ENCODE peak calls at places on chromosomes 16 and 17, in seven cellular contexts. Q, W, R, Y, H, M and A are unnamed samples.
A peak's percentile ranks its signal among the peaks of the same experiment; 100 is the strongest.

GRCh38 chr17:50596191-50597037 is 35.9 kb downstream of the CACNA1G start:
- DNase-seq in H (peak; percentile 71), R (no peak), Y (no peak), Q (no peak), W (no peak), M (no peak), A (no peak)

GRCh38 chr17:59632398-59632797 is 12.7 kb downstream of the CLTC start:
- DNase-seq in M (no peak), W (no peak), H (no peak), Y (no peak), Q (no peak), R (no peak), A (no peak)

GRCh38 chr17:47895254-47895855 is 681 bp upstream of the SP2 start:
- DNase-seq in W (peak; percentile 75), Q (no peak), Y (peak; percentile 76), R (peak; percentile 31), H (no peak), M (no peak), A (no peak)

GRCh38 chr16:1082266-1082951 is 9.9 kb downstream of the SSTR5 start:
- DNase-seq in W (no peak), H (no peak), Q (no peak), M (no peak), R (no peak), Y (no peak), A (no peak)

GRCh38 chr16:87252269-87252970 is 64.8 kb downstream of the C16orf95 start:
- DNase-seq in M (no peak), Y (peak; percentile 23), R (no peak), H (no peak), W (no peak), Q (no peak), A (peak; percentile 8)

GRCh38 chr17:37506678-37507077 is 17.0 kb downstream of the DUSP14 start:
- DNase-seq in Y (no peak), W (no peak), H (peak; percentile 77), M (no peak), Q (no peak), R (peak; percentile 83), A (no peak)

GRCh38 chr17:41695954-41696720 is 7.5 kb downstream of the EIF1 start:
- DNase-seq in H (peak; percentile 91), M (no peak), Q (no peak), R (peak; percentile 94), W (no peak), Y (no peak), A (no peak)

GRCh38 chr16:88387941-88388627 is 5.3 kb downstream of the ZNF469 start:
- DNase-seq in H (peak; percentile 22), W (no peak), R (peak; percentile 74), Y (peak; percentile 90), M (peak; percentile 38), Q (no peak), A (no peak)

GRCh38 chr16:7289299-7289698 is 43.3 kb upstream of the RBFOX1 start:
- DNase-seq in Q (no peak), H (no peak), R (no peak), W (no peak), Y (no peak), M (no peak), A (no peak)

GRCh38 chr16:56667581-56668571 is at the start of gene MT1G:
- DNase-seq in Q (no peak), M (peak; percentile 48), R (no peak), Y (peak; percentile 74), H (no peak), W (no peak), A (no peak)

GRCh38 chr17:32609085-32609484 is 122.3 kb downstream of the CDK5R1 start:
- DNase-seq in M (peak; percentile 56), H (no peak), R (no peak), W (no peak), Q (no peak), Y (peak; percentile 72), A (no peak)

GRCh38 chr17:27573971-27574525 is 56.9 kb upstream of the LGALS9 start:
- DNase-seq in R (no peak), H (no peak), Y (no peak), Q (no peak), W (no peak), M (no peak), A (no peak)

GRCh38 chr17:46974086-46974485 is 5.0 kb downstream of the RPRML start:
- DNase-seq in W (no peak), Q (no peak), M (no peak), R (no peak), Y (no peak), H (no peak), A (no peak)

GRCh38 chr17:29131814-29132682 is 48.1 kb downstream of the MYO18A start:
- DNase-seq in Y (no peak), M (no peak), W (peak; percentile 79), Q (peak; percentile 61), R (no peak), H (no peak), A (no peak)

GRCh38 chr16:6035161-6035560 is 937.6 kb upstream of the EEF2KMT start:
- DNase-seq in H (no peak), Q (no peak), Y (no peak), M (no peak), W (no peak), R (no peak), A (no peak)

GRCh38 chr17:8994319-8994718 is 27.0 kb upstream of the NTN1 start:
- DNase-seq in M (peak; percentile 73), R (no peak), Q (peak; percentile 3), W (no peak), Y (peak; percentile 87), H (peak; percentile 78), A (no peak)

GRCh38 chr16:2798723-2799204 is 494 bp downstream of the PRSS41 start:
- DNase-seq in M (no peak), H (no peak), Q (no peak), Y (peak; percentile 63), R (no peak), W (no peak), A (peak; percentile 50)

GRCh38 chr16:12340151-12340733 is 363.7 kb downstream of the SNX29 start:
- DNase-seq in Y (no peak), H (peak; percentile 64), M (no peak), R (peak; percentile 31), W (no peak), Q (no peak), A (no peak)

GRCh38 chr16:30900588-30900987 is 4.2 kb downstream of the CTF1 start:
- DNase-seq in R (no peak), Y (no peak), Q (no peak), H (no peak), M (no peak), W (no peak), A (no peak)

GRCh38 chr17:77459018-77459755 is 318.4 kb downstream of the SEC14L1 start:
- DNase-seq in H (no peak), M (no peak), Y (no peak), W (no peak), Q (no peak), R (no peak), A (no peak)
- H3K4me3 ChIP-seq in H (no peak overlapping the region), M (no peak overlapping the region), Y (no peak overlapping the region), W (no peak overlapping the region), Q (no peak overlapping the region), R (no peak overlapping the region), A (no peak overlapping the region)

DNA sequence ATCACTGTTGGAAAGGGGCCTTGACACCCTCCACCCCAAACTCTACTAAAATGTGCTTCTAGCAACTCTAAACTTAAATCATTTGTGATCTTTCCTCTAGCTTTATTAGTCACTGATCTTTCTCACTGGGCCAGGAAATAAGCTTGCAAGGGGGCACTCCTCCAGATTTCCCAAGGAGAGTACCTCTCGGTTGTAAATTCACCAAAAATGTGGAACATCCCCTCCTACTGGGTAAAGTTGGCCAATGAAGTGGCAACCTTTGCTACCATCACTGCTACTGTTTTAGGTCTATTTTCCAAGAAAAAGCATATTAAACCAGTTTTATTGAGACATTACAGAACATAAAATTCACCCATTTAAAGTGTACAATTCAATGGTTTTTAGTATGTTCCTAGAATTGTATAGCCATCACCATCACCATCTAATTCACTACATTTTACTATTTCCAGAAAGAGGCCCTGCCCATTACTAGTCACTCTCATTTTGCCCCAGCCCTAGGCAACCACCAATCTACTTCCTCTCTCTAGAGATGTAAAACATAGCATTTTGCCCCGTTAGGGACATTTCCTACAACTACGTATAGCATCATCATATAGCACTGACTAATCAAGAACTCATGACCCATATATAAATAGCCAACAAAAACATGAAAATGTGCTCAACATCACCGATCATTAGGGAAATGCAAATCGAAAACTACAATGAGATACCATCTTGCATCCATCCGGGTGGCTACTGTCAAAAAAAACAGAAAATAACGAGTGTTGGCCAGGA is 44.6 kb upstream of the ADCY9 start:
- DNase-seq in Y (no peak), Q (no peak), R (no peak), W (no peak), H (no peak), M (no peak), A (no peak)
- TF ChIP-seq CTCF in Y (peak; percentile 8), Q (no peak), R (no peak), W (no peak), H (no peak), M (peak; percentile 11), A (no peak)

GRCh38 chr17:82647593-82648164 is 565 bp downstream of the WDR45B start:
- DNase-seq in M (no peak), R (peak; percentile 56), W (no peak), Y (peak; percentile 80), Q (no peak), H (peak; percentile 54), A (no peak)

GRCh38 chr17:82649501-82650261 is 1.4 kb upstream of the WDR45B start:
- DNase-seq in Q (no peak), R (no peak), Y (peak; percentile 68), H (no peak), W (no peak), M (no peak), A (no peak)

GRCh38 chr17:82650723-82651122 is 2.5 kb upstream of the WDR45B start:
- DNase-seq in Y (no peak), W (no peak), M (no peak), Q (no peak), R (no peak), H (no peak), A (no peak)

GRCh38 chr17:82648165-82648668 is at the start of gene WDR45B:
- DNase-seq in R (peak; percentile 98), Y (peak; percentile 98), H (peak; percentile 97), W (peak; percentile 95), M (peak; percentile 96), Q (peak; percentile 95), A (peak; percentile 96)

DNA sequence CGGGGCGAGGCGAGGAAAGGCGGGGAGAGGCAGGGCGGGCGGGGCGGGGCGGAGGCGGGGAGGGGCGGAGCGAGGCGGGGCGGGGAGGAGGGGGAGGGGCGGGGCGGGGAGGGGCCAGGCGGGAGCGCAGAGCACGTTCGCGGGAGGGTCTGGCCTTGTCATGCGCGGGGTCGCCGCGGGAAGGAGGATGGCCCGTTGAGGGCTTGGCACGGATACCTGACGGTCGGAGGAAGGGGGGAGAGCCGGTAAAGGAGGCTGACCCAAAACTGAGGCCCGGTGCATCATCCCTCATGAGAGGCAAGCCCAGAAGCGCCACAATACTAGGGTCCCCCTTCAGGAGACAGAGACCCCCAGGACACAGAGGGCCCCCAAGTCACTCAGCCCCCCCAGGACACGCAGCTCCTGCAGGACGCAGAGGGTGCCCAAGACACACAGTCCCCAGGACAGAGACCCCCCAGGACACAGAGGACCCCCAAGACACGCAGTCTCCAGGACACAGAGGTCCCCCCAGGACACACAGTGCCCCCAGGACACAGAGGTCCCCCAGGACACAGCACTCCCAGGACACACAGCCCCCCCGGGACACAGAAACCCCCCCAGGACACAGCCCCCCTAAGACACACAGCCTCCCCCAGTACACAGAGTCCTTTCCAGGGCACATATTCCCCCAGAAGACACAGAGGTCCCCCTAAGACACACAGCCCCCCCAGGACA is 674 bp upstream of the WDR45B start:
- DNase-seq in H (peak; percentile 77), R (no peak), M (peak; percentile 55), Y (peak; percentile 82), W (peak; percentile 68), Q (no peak), A (no peak)
- H3K4me3 ChIP-seq in H (peak overlapping the region; percentile 40), R (peak overlapping the region; percentile 43), M (peak overlapping the region; percentile 95), Y (peak overlapping the region; percentile 46), W (peak overlapping the region; percentile 99), Q (peak overlapping the region; percentile 68), A (peak overlapping the region; percentile 33)

GRCh38 chr17:73196500-73196899 is 3.6 kb downstream of the COG1 start:
- DNase-seq in W (no peak), Y (no peak), Q (no peak), M (no peak), H (peak; percentile 68), R (peak; percentile 64), A (no peak)
- TF ChIP-seq CTCF in W (no peak), Y (peak; percentile 31), Q (peak; percentile 7), M (peak; percentile 47), H (peak; percentile 50), R (peak; percentile 39), A (peak; percentile 23)